ENCODE peak calls at places on chromosomes 5 and 9, in five cellular contexts. A, R, B, V and L are unnamed samples.
A peak's percentile ranks its signal among the peaks of the same experiment; 100 is the strongest.

GRCh38 chr9:95783426-95783975 is 92.0 kb upstream of the ERCC6L2 start:
- DNase-seq in A (no peak), R (no peak), B (no peak), V (no peak), L (no peak)

GRCh38 chr5:43425965-43426364 is 13.8 kb upstream of the CCL28 start:
- DNase-seq in A (peak; percentile 27), R (no peak), B (no peak), V (no peak), L (no peak)

GRCh38 chr5:1139806-1140187 is 27.9 kb upstream of the SLC12A7 start:
- DNase-seq in A (no peak), R (no peak), B (no peak), V (no peak), L (no peak)

GRCh38 chr9:136438909-136439549 is 616 bp downstream of the INPP5E start:
- DNase-seq in A (no peak), R (peak; percentile 60), B (peak; percentile 53), V (peak; percentile 56), L (no peak)

GRCh38 chr5:6713274-6714181 is at the start of gene TENT4A:
- DNase-seq in A (no peak), R (no peak), B (no peak), V (peak; percentile 75), L (no peak)

GRCh38 chr5:56698463-56699381 is 116.6 kb upstream of the MAP3K1 start:
- DNase-seq in A (no peak), R (peak; percentile 10), B (peak; percentile 75), V (no peak), L (no peak)

GRCh38 chr9:135282808-135283207 is 195.3 kb downstream of the OLFM1 start:
- DNase-seq in A (no peak), R (no peak), B (no peak), V (no peak), L (no peak)

GRCh38 chr9:133869674-133870419 is 122.3 kb downstream of the VAV2 start:
- DNase-seq in A (no peak), R (no peak), B (no peak), V (no peak), L (no peak)

GRCh38 chr5:33480876-33481275 is 40.1 kb downstream of the TARS1 start:
- DNase-seq in A (no peak), R (no peak), B (no peak), V (no peak), L (no peak)

GRCh38 chr5:40841068-40841805 is at the start of gene CARD6:
- DNase-seq in A (no peak), R (no peak), B (no peak), V (no peak), L (no peak)

GRCh38 chr9:69122086-69122390 is 52.0 kb upstream of the TJP2 start:
- DNase-seq in A (no peak), R (peak; percentile 77), B (peak; percentile 86), V (peak; percentile 78), L (no peak)

GRCh38 chr9:4195285-4195684 is 104.6 kb downstream of the GLIS3 start:
- DNase-seq in A (no peak), R (no peak), B (no peak), V (no peak), L (no peak)

GRCh38 chr5:108786806-108787483 is 39.2 kb downstream of the FER start:
- DNase-seq in A (no peak), R (no peak), B (no peak), V (no peak), L (no peak)

GRCh38 chr5:1110260-1110929 is 1.5 kb downstream of the SLC12A7 start:
- DNase-seq in A (no peak), R (no peak), B (no peak), V (no peak), L (no peak)

GRCh38 chr5:19247302-19247701 is 740.7 kb downstream of the CDH18 start:
- DNase-seq in A (no peak), R (no peak), B (no peak), V (no peak), L (no peak)

GRCh38 chr5:141172381-141173204 is at the start of gene PCDHB7:
- DNase-seq in A (no peak), R (peak; percentile 52), B (peak; percentile 49), V (peak; percentile 50), L (no peak)

GRCh38 chr9:33167949-33168535 is 906 bp upstream of the B4GALT1 start:
- DNase-seq in A (no peak), R (no peak), B (peak; percentile 7), V (no peak), L (no peak)

GRCh38 chr5:141969783-141970741 is 1.2 kb downstream of the RNF14 start:
- DNase-seq in A (no peak), R (no peak), B (peak; percentile 92), V (no peak), L (peak; percentile 40)

GRCh38 chr9:16213781-16214515 is 656.5 kb downstream of the BNC2 start:
- DNase-seq in A (peak; percentile 95), R (no peak), B (no peak), V (peak; percentile 77), L (peak; percentile 81)

GRCh38 chr5:137603891-137604290 is 104.8 kb upstream of the SPOCK1 start:
- DNase-seq in A (no peak), R (no peak), B (no peak), V (no peak), L (no peak)

GRCh38 chr5:42948961-42949347 is 91.2 kb downstream of the ANXA2R start:
- DNase-seq in A (no peak), R (no peak), B (no peak), V (no peak), L (no peak)

GRCh38 chr9:36402536-36402935 is 2.5 kb upstream of the RNF38 start:
- DNase-seq in A (no peak), R (peak; percentile 73), B (no peak), V (no peak), L (no peak)

GRCh38 chr9:20985851-20986600 is 45.4 kb downstream of the HACD4 start:
- DNase-seq in A (no peak), R (no peak), B (no peak), V (no peak), L (no peak)

GRCh38 chr5:150637245-150638052 is 3.0 kb upstream of the SYNPO start:
- DNase-seq in A (peak; percentile 75), R (peak; percentile 67), B (no peak), V (peak; percentile 57), L (no peak)
- TF ChIP-seq CTCF in A (no peak), R (no peak), B (no peak), V (no peak), L (no peak)

GRCh38 chr9:22010881-22011625 is 1.9 kb upstream of the CDKN2B start:
- DNase-seq in A (no peak), R (peak; percentile 86), B (no peak), V (peak; percentile 57), L (peak; percentile 75)

GRCh38 chr9:22005700-22006605 is 3.2 kb downstream of the CDKN2B start:
- DNase-seq in A (no peak), R (peak; percentile 52), B (no peak), V (no peak), L (no peak)

GRCh38 chr9:22005083-22005699 is 3.9 kb downstream of the CDKN2B start:
- DNase-seq in A (no peak), R (peak; percentile 72), B (no peak), V (no peak), L (no peak)

GRCh38 chr9:22009563-22009867 is 410 bp upstream of the CDKN2B start:
- DNase-seq in A (no peak), R (no peak), B (no peak), V (no peak), L (no peak)

DNA sequence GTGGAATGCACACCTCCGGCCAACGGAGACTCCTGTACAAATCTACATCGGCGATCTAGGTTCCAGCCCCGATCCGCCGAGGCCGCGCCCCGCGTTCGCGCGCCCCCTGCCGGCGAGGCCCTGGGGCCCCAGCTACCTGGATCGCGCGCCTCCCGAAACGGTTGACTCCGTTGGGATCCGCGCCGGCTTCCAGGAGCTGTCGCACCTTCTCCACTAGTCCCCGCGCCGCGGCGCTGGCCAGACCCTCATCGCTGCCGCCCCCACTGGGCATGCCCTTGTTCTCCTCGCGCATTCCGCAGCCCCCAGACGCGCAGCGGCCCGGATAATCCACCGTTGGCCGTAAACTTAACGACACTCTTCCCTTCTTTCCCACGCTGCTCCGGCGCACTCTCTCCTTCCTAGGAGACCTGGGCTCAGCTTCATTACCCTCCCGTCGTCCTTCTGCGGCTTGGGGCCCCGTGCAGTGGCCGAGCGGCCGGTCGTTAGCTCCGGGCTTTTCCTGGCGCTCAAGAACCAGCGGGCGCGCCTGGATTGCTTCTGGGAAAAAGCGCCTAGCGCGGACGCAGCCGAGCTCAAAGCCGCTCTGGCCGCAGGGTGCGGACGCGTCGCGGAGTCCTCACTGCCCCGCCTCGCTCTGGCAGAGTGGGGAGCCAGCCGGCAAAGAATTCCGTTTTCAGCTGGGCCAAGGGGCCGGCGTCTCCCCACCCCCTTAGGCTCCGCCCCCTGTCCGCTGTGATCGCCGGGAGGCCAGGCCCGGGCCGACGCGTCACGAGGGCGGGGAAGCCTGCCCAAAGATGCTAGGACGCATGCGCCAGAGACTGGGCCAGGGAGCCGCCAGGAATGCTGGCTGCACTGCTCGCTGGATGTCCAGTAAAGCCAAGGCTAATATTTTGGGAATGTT is at the start of gene CDKN2B:
- DNase-seq in A (peak; percentile 92), R (peak; percentile 98), B (no peak), V (peak; percentile 97), L (peak; percentile 90)
- TF ChIP-seq CTCF in A (peak; percentile 86), R (peak; percentile 91), B (no peak), V (peak; percentile 54), L (peak; percentile 97)

GRCh38 chr5:180291234-180291940 is 496 bp downstream of the MAPK9 start:
- DNase-seq in A (no peak), R (peak; percentile 40), B (peak; percentile 27), V (peak; percentile 54), L (no peak)
- TF ChIP-seq CTCF in A (peak; percentile 30), R (peak; percentile 40), B (no peak), V (no peak), L (peak; percentile 42)

GRCh38 chr9:811101-811531 is 30.4 kb upstream of the DMRT1 start:
- DNase-seq in A (no peak), R (no peak), B (no peak), V (no peak), L (peak; percentile 44)

GRCh38 chr9:804026-804425 is 37.5 kb upstream of the DMRT1 start:
- DNase-seq in A (no peak), R (no peak), B (no peak), V (no peak), L (no peak)

GRCh38 chr9:801399-802071 is 40.0 kb upstream of the DMRT1 start:
- DNase-seq in A (peak; percentile 82), R (no peak), B (no peak), V (no peak), L (no peak)

GRCh38 chr9:805151-805550 is 36.3 kb upstream of the DMRT1 start:
- DNase-seq in A (no peak), R (no peak), B (no peak), V (no peak), L (no peak)

DNA sequence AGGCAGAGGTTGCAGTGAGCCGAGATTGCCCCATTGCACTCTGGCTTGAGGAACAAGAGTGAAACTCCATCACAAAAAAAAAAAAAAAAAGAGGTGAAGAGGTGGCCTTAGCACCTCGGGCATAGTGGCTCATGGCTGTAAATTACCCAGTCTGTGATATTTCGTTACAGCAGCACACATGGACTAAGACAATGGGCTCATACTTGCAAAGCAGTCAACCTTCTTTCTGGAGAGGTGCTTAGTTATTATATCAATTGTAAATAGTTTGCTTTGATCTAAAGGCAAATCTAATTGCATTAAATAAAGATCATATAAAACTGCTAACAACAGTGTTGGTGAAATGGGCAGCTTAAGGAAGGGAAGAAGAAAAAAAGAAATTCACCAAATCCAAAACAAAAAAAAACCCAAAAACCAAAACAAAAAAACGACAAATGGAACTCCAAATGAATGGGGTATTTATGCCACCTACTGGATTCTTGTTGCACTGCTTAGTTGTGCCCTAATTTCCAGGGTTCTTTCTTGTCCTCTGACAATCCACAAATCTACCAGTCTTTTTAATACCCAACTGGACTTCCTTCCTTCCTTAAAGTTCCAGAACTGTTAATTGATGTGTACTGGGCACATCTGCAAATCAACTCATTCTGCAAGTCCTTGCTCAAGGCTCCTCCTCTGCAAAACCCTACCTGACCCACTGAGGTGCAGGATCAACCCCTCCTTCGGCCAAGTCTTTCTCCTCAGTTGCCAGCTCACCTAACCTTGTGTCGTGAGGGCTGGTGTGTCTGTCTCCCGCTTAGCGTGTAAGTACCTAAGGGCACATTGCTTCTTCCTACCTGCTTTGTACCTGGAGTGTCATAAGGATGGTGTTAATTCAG is 35.0 kb upstream of the DMRT1 start:
- DNase-seq in A (peak; percentile 29), R (peak; percentile 49), B (peak; percentile 65), V (no peak), L (no peak)
- TF ChIP-seq CTCF in A (peak; percentile 84), R (peak; percentile 71), B (peak; percentile 82), V (peak; percentile 14), L (peak; percentile 66)